ENCODE peak calls at places on chromosome 3, in five cellular contexts. One of them, this sample, is unnamed.

GRCh38 chr3:47664519-47664918 is 85.9 kb upstream of the CSPG5 start:
- DNase-seq in cardiac fibroblast: peak
- DNase-seq in retinal pigment epithelial cell: no peak
- DNase-seq in MCF 10A: peak
- DNase-seq in WTC11: no peak
- DNase-seq in this sample: no peak

GRCh38 chr3:40930131-40930538 is 269.2 kb upstream of the CTNNB1 start:
- DNase-seq in cardiac fibroblast: peak
- DNase-seq in MCF 10A: peak
- DNase-seq in WTC11: no peak
- DNase-seq in retinal pigment epithelial cell: no peak
- DNase-seq in this sample: no peak

GRCh38 chr3:179281825-179282224 is 30.9 kb upstream of the KCNMB3 start:
- DNase-seq in retinal pigment epithelial cell: no peak
- DNase-seq in cardiac fibroblast: no peak
- DNase-seq in WTC11: no peak
- DNase-seq in MCF 10A: no peak
- DNase-seq in this sample: no peak

GRCh38 chr3:194351080-194351672 is at the start of gene CPN2:
- DNase-seq in MCF 10A: no peak
- DNase-seq in WTC11: no peak
- DNase-seq in cardiac fibroblast: no peak
- DNase-seq in retinal pigment epithelial cell: no peak
- DNase-seq in this sample: no peak

GRCh38 chr3:123028233-123028828 is 768 bp upstream of the SEMA5B start:
- DNase-seq in retinal pigment epithelial cell: peak
- DNase-seq in WTC11: peak
- DNase-seq in cardiac fibroblast: peak
- DNase-seq in MCF 10A: peak
- DNase-seq in this sample: peak

GRCh38 chr3:116201032-116201690 is 244.1 kb downstream of the LSAMP start:
- DNase-seq in MCF 10A: no peak
- DNase-seq in cardiac fibroblast: no peak
- DNase-seq in retinal pigment epithelial cell: no peak
- DNase-seq in WTC11: no peak
- DNase-seq in this sample: no peak

GRCh38 chr3:118938183-118938961 is 96.3 kb downstream of the IGSF11 start:
- DNase-seq in MCF 10A: peak
- DNase-seq in WTC11: no peak
- DNase-seq in cardiac fibroblast: peak
- DNase-seq in retinal pigment epithelial cell: peak
- DNase-seq in this sample: no peak

GRCh38 chr3:98962189-98962930 is 60.9 kb upstream of the DCBLD2 start:
- DNase-seq in MCF 10A: peak
- DNase-seq in WTC11: no peak
- DNase-seq in cardiac fibroblast: peak
- DNase-seq in retinal pigment epithelial cell: peak
- DNase-seq in this sample: peak

GRCh38 chr3:62625278-62625677 is 249.9 kb downstream of the CADPS start:
- DNase-seq in cardiac fibroblast: no peak
- DNase-seq in WTC11: no peak
- DNase-seq in retinal pigment epithelial cell: no peak
- DNase-seq in MCF 10A: no peak
- DNase-seq in this sample: no peak

GRCh38 chr3:143120716-143121239 is 1.2 kb downstream of the CHST2 start:
- DNase-seq in MCF 10A: no peak
- DNase-seq in cardiac fibroblast: peak
- DNase-seq in retinal pigment epithelial cell: no peak
- DNase-seq in WTC11: no peak
- DNase-seq in this sample: peak

GRCh38 chr3:40200754-40201316 is 108.7 kb upstream of the EIF1B start:
- DNase-seq in retinal pigment epithelial cell: no peak
- DNase-seq in WTC11: no peak
- DNase-seq in MCF 10A: no peak
- DNase-seq in cardiac fibroblast: no peak
- DNase-seq in this sample: no peak

GRCh38 chr3:142244056-142244455 is 18.7 kb upstream of the GK5 start:
- DNase-seq in retinal pigment epithelial cell: no peak
- DNase-seq in MCF 10A: peak
- DNase-seq in WTC11: no peak
- DNase-seq in cardiac fibroblast: no peak
- DNase-seq in this sample: peak

GRCh38 chr3:185959609-185960517 is 22.0 kb upstream of the TRA2B start:
- DNase-seq in cardiac fibroblast: peak
- DNase-seq in retinal pigment epithelial cell: peak
- DNase-seq in MCF 10A: peak
- DNase-seq in WTC11: no peak
- DNase-seq in this sample: peak

GRCh38 chr3:190552969-190553759 is 39.3 kb downstream of the IL1RAP start:
- DNase-seq in retinal pigment epithelial cell: no peak
- DNase-seq in MCF 10A: no peak
- DNase-seq in WTC11: peak
- DNase-seq in cardiac fibroblast: no peak
- DNase-seq in this sample: no peak

GRCh38 chr3:113685956-113686721 is 10.3 kb downstream of the USF3 start:
- DNase-seq in retinal pigment epithelial cell: no peak
- DNase-seq in MCF 10A: peak
- DNase-seq in cardiac fibroblast: peak
- DNase-seq in WTC11: peak
- DNase-seq in this sample: peak

GRCh38 chr3:166284994-166285393 is 447.8 kb upstream of the BCHE start:
- DNase-seq in WTC11: no peak
- DNase-seq in retinal pigment epithelial cell: no peak
- DNase-seq in cardiac fibroblast: peak
- DNase-seq in MCF 10A: peak
- DNase-seq in this sample: no peak

GRCh38 chr3:49671291-49672288 is 2.6 kb upstream of the APEH start:
- DNase-seq in WTC11: peak
- DNase-seq in cardiac fibroblast: peak
- DNase-seq in MCF 10A: peak
- DNase-seq in retinal pigment epithelial cell: no peak
- DNase-seq in this sample: peak

GRCh38 chr3:112773864-112774263 is 72.8 kb downstream of the CD200R1L start:
- DNase-seq in MCF 10A: peak
- DNase-seq in retinal pigment epithelial cell: no peak
- DNase-seq in cardiac fibroblast: no peak
- DNase-seq in WTC11: no peak
- DNase-seq in this sample: no peak

GRCh38 chr3:98612587-98612986 is 19.2 kb upstream of the CPOX start:
- DNase-seq in WTC11: peak
- DNase-seq in cardiac fibroblast: peak
- DNase-seq in retinal pigment epithelial cell: no peak
- DNase-seq in MCF 10A: peak
- DNase-seq in this sample: no peak

GRCh38 chr3:15794842-15795562 is 2.8 kb downstream of the ANKRD28 start:
- DNase-seq in retinal pigment epithelial cell: no peak
- DNase-seq in WTC11: no peak
- DNase-seq in MCF 10A: no peak
- DNase-seq in cardiac fibroblast: peak
- DNase-seq in this sample: no peak

GRCh38 chr3:69081583-69082262 is 1.6 kb upstream of the UBA3 start:
- DNase-seq in cardiac fibroblast: no peak
- DNase-seq in WTC11: no peak
- DNase-seq in retinal pigment epithelial cell: peak
- DNase-seq in MCF 10A: peak
- DNase-seq in this sample: no peak

GRCh38 chr3:39809181-39809994 is at the start of gene MYRIP:
- DNase-seq in cardiac fibroblast: peak
- DNase-seq in retinal pigment epithelial cell: no peak
- DNase-seq in MCF 10A: peak
- DNase-seq in WTC11: peak
- DNase-seq in this sample: peak

GRCh38 chr3:170584585-170585007 is 1.3 kb downstream of the SLC7A14 start:
- DNase-seq in MCF 10A: peak
- DNase-seq in WTC11: peak
- DNase-seq in cardiac fibroblast: peak
- DNase-seq in retinal pigment epithelial cell: peak
- DNase-seq in this sample: peak

GRCh38 chr3:195403244-195403643 is 39.6 kb downstream of the ACAP2 start:
- DNase-seq in cardiac fibroblast: no peak
- DNase-seq in MCF 10A: no peak
- DNase-seq in WTC11: no peak
- DNase-seq in retinal pigment epithelial cell: no peak
- DNase-seq in this sample: no peak

GRCh38 chr3:53231532-53232511 is 24.0 kb downstream of the TKT start:
- DNase-seq in MCF 10A: no peak
- DNase-seq in cardiac fibroblast: no peak
- DNase-seq in WTC11: no peak
- DNase-seq in retinal pigment epithelial cell: no peak
- DNase-seq in this sample: no peak

GRCh38 chr3:15903776-15904720 is 106.3 kb upstream of the ANKRD28 start:
- DNase-seq in cardiac fibroblast: no peak
- DNase-seq in retinal pigment epithelial cell: no peak
- DNase-seq in MCF 10A: peak
- DNase-seq in WTC11: no peak
- DNase-seq in this sample: peak

GRCh38 chr3:124995460-124995994 is 60.3 kb downstream of the HEG1 start:
- DNase-seq in retinal pigment epithelial cell: no peak
- DNase-seq in WTC11: peak
- DNase-seq in MCF 10A: peak
- DNase-seq in cardiac fibroblast: peak
- DNase-seq in this sample: peak

GRCh38 chr3:190486201-190486865 is 27.6 kb upstream of the IL1RAP start:
- DNase-seq in MCF 10A: no peak
- DNase-seq in WTC11: no peak
- DNase-seq in cardiac fibroblast: no peak
- DNase-seq in retinal pigment epithelial cell: no peak
- DNase-seq in this sample: no peak

GRCh38 chr3:36709281-36709680 is 55.1 kb downstream of the DCLK3 start:
- DNase-seq in MCF 10A: no peak
- DNase-seq in WTC11: no peak
- DNase-seq in retinal pigment epithelial cell: no peak
- DNase-seq in cardiac fibroblast: no peak
- DNase-seq in this sample: no peak

GRCh38 chr3:194871864-194872668 is 186.4 kb downstream of the FAM43A start:
- DNase-seq in cardiac fibroblast: peak
- DNase-seq in retinal pigment epithelial cell: no peak
- DNase-seq in MCF 10A: peak
- DNase-seq in WTC11: no peak
- DNase-seq in this sample: peak

GRCh38 chr3:62718515-62719320 is 156.5 kb downstream of the CADPS start:
- DNase-seq in MCF 10A: peak
- DNase-seq in WTC11: no peak
- DNase-seq in retinal pigment epithelial cell: no peak
- DNase-seq in cardiac fibroblast: no peak
- DNase-seq in this sample: no peak

GRCh38 chr3:155219106-155219505 is 74.4 kb downstream of the STRIT1 start:
- DNase-seq in retinal pigment epithelial cell: no peak
- DNase-seq in cardiac fibroblast: no peak
- DNase-seq in WTC11: no peak
- DNase-seq in MCF 10A: no peak
- DNase-seq in this sample: no peak

GRCh38 chr3:37723585-37723984 is 138.1 kb upstream of the CTDSPL start:
- DNase-seq in cardiac fibroblast: no peak
- DNase-seq in retinal pigment epithelial cell: no peak
- DNase-seq in MCF 10A: no peak
- DNase-seq in WTC11: no peak
- DNase-seq in this sample: no peak

GRCh38 chr3:37729119-37729518 is 132.6 kb upstream of the CTDSPL start:
- DNase-seq in MCF 10A: peak
- DNase-seq in retinal pigment epithelial cell: no peak
- DNase-seq in WTC11: no peak
- DNase-seq in cardiac fibroblast: peak
- DNase-seq in this sample: peak

GRCh38 chr3:37726445-37727000 is 135.2 kb upstream of the CTDSPL start:
- DNase-seq in WTC11: no peak
- DNase-seq in cardiac fibroblast: peak
- DNase-seq in retinal pigment epithelial cell: no peak
- DNase-seq in MCF 10A: no peak
- DNase-seq in this sample: no peak

GRCh38 chr3:37722477-37722876 is 139.2 kb upstream of the CTDSPL start:
- DNase-seq in cardiac fibroblast: no peak
- DNase-seq in retinal pigment epithelial cell: no peak
- DNase-seq in MCF 10A: no peak
- DNase-seq in WTC11: no peak
- DNase-seq in this sample: no peak

GRCh38 chr3:37725842-37726241 is 135.8 kb upstream of the CTDSPL start:
- DNase-seq in retinal pigment epithelial cell: no peak
- DNase-seq in MCF 10A: peak
- DNase-seq in WTC11: no peak
- DNase-seq in cardiac fibroblast: no peak
- DNase-seq in this sample: no peak
- TF ChIP-seq CTCF in retinal pigment epithelial cell: no peak
- TF ChIP-seq CTCF in MCF 10A: no peak
- TF ChIP-seq CTCF in WTC11: no peak
- TF ChIP-seq CTCF in cardiac fibroblast: no peak
- TF ChIP-seq CTCF in this sample: no peak

DNA sequence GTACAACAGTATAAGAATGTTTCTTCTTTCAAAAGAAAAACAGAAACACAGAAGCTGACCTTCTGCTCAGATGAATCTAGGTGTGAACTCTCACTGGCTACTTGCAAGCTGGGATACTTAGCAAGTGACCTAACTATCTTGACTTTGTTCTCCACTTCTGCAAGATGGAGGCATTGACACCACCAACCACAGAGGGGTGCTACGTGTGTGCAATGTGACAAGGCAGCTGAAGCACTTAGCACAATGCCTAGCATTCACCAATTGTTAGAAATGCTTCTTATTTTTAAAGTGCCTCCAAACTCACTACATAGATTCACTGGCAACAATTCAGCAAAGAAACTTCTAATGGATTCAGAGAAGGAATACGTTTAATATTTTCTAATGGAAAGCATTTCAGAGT is 331.4 kb upstream of the WNT5A start:
- DNase-seq in MCF 10A: peak
- DNase-seq in cardiac fibroblast: no peak
- DNase-seq in WTC11: no peak
- DNase-seq in retinal pigment epithelial cell: no peak
- DNase-seq in this sample: no peak
- TF ChIP-seq CTCF in MCF 10A: no peak
- TF ChIP-seq CTCF in cardiac fibroblast: no peak
- TF ChIP-seq CTCF in WTC11: no peak
- TF ChIP-seq CTCF in retinal pigment epithelial cell: no peak
- TF ChIP-seq CTCF in this sample: no peak

GRCh38 chr3:34683851-34684250 is 885.4 kb downstream of the PDCD6IP start:
- DNase-seq in WTC11: peak
- DNase-seq in MCF 10A: peak
- DNase-seq in cardiac fibroblast: peak
- DNase-seq in retinal pigment epithelial cell: no peak
- DNase-seq in this sample: peak
- TF ChIP-seq CTCF in WTC11: peak
- TF ChIP-seq CTCF in MCF 10A: peak
- TF ChIP-seq CTCF in cardiac fibroblast: peak
- TF ChIP-seq CTCF in retinal pigment epithelial cell: peak
- TF ChIP-seq CTCF in this sample: peak

DNA sequence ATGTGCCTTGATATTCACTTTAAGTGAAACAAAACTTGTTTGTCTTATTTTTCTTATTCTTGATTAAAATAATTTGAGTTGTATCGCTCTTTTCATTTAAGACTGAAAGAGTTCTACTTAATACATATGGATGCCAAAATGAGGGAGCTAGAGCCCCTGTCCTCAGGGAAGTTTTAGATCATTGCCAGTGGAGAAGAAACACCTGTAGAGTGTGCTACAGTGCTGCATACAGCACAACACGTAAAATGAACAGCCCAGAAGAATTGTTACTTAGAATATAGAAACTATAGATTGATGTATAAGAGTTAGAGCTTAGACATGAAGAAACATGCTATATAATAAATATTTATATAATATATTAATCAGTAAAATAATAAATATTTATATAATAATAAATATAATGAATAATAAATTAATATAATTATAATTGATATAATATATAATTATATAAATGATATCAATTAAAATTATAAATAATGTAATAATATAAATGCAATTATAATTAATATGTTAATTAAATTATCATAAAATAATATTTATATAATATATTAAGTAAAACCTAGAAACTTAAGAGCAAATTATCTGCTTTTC is 1234.7 kb downstream of the ROBO2 start:
- DNase-seq in MCF 10A: no peak
- DNase-seq in retinal pigment epithelial cell: no peak
- DNase-seq in WTC11: no peak
- DNase-seq in cardiac fibroblast: no peak
- DNase-seq in this sample: no peak
- TF ChIP-seq CTCF in MCF 10A: no peak
- TF ChIP-seq CTCF in retinal pigment epithelial cell: peak
- TF ChIP-seq CTCF in WTC11: no peak
- TF ChIP-seq CTCF in cardiac fibroblast: no peak
- TF ChIP-seq CTCF in this sample: no peak

This sample was measured in foreskin fibroblast.